ENCODE peak calls at places on chromosomes 5 and 9, in six cellular contexts. One of them, this sample, is unnamed.

GRCh38 chr5:119323630-119324000 is 32.2 kb upstream of the TNFAIP8 start:
- DNase-seq in mesothelial cell of epicardium: no peak
- DNase-seq in GM23248: peak
- DNase-seq in stimulated activated CD4-positive, alpha-beta T cell treated with anti-CD3 and anti-CD28 coated beads, TNF-alpha, amount 100 ng/mL, for 4 hours: no peak
- DNase-seq in colonic mucosa: no peak
- DNase-seq in left cardiac atrium: no peak
- DNase-seq in this sample: no peak

GRCh38 chr9:6567140-6567591 is 78.4 kb downstream of the GLDC start:
- DNase-seq in GM23248: peak
- DNase-seq in left cardiac atrium: peak
- DNase-seq in colonic mucosa: no peak
- DNase-seq in stimulated activated CD4-positive, alpha-beta T cell treated with anti-CD3 and anti-CD28 coated beads, TNF-alpha, amount 100 ng/mL, for 4 hours: no peak
- DNase-seq in mesothelial cell of epicardium: no peak
- DNase-seq in this sample: no peak

GRCh38 chr5:158435161-158435616 is 576.2 kb upstream of the CLINT1 start:
- DNase-seq in mesothelial cell of epicardium: no peak
- DNase-seq in left cardiac atrium: no peak
- DNase-seq in colonic mucosa: no peak
- DNase-seq in stimulated activated CD4-positive, alpha-beta T cell treated with anti-CD3 and anti-CD28 coated beads, TNF-alpha, amount 100 ng/mL, for 4 hours: no peak
- DNase-seq in GM23248: peak
- DNase-seq in this sample: peak

GRCh38 chr9:100281069-100281468 is 71.7 kb downstream of the TEX10 start:
- DNase-seq in mesothelial cell of epicardium: no peak
- DNase-seq in GM23248: no peak
- DNase-seq in left cardiac atrium: no peak
- DNase-seq in colonic mucosa: no peak
- DNase-seq in stimulated activated CD4-positive, alpha-beta T cell treated with anti-CD3 and anti-CD28 coated beads, TNF-alpha, amount 100 ng/mL, for 4 hours: no peak
- DNase-seq in this sample: no peak

GRCh38 chr5:59893436-59894227 is at the start of gene PDE4D:
- DNase-seq in GM23248: peak
- DNase-seq in left cardiac atrium: peak
- DNase-seq in colonic mucosa: peak
- DNase-seq in mesothelial cell of epicardium: peak
- DNase-seq in stimulated activated CD4-positive, alpha-beta T cell treated with anti-CD3 and anti-CD28 coated beads, TNF-alpha, amount 100 ng/mL, for 4 hours: no peak
- DNase-seq in this sample: no peak

GRCh38 chr9:75051285-75051684 is 23.2 kb upstream of the CARNMT1 start:
- DNase-seq in stimulated activated CD4-positive, alpha-beta T cell treated with anti-CD3 and anti-CD28 coated beads, TNF-alpha, amount 100 ng/mL, for 4 hours: no peak
- DNase-seq in left cardiac atrium: no peak
- DNase-seq in GM23248: no peak
- DNase-seq in colonic mucosa: no peak
- DNase-seq in mesothelial cell of epicardium: no peak
- DNase-seq in this sample: no peak

GRCh38 chr9:95341262-95342011 is 23.9 kb upstream of the FANCC start:
- DNase-seq in stimulated activated CD4-positive, alpha-beta T cell treated with anti-CD3 and anti-CD28 coated beads, TNF-alpha, amount 100 ng/mL, for 4 hours: no peak
- DNase-seq in left cardiac atrium: no peak
- DNase-seq in colonic mucosa: no peak
- DNase-seq in mesothelial cell of epicardium: no peak
- DNase-seq in GM23248: peak
- DNase-seq in this sample: peak

GRCh38 chr9:36169708-36170107 is 520 bp downstream of the CCIN start:
- DNase-seq in left cardiac atrium: no peak
- DNase-seq in GM23248: no peak
- DNase-seq in colonic mucosa: no peak
- DNase-seq in stimulated activated CD4-positive, alpha-beta T cell treated with anti-CD3 and anti-CD28 coated beads, TNF-alpha, amount 100 ng/mL, for 4 hours: no peak
- DNase-seq in mesothelial cell of epicardium: no peak
- DNase-seq in this sample: no peak

GRCh38 chr5:73496984-73497457 is 1.2 kb upstream of the BTF3 start:
- DNase-seq in colonic mucosa: no peak
- DNase-seq in GM23248: peak
- DNase-seq in stimulated activated CD4-positive, alpha-beta T cell treated with anti-CD3 and anti-CD28 coated beads, TNF-alpha, amount 100 ng/mL, for 4 hours: no peak
- DNase-seq in left cardiac atrium: no peak
- DNase-seq in mesothelial cell of epicardium: no peak
- DNase-seq in this sample: peak

This sample was measured in NAMALWA.